ENCODE peak calls at places on chromosomes 16 and 17, in four cellular contexts. One of them, this sample, is unnamed.

GRCh38 chr17:10513284-10514067 is 4.9 kb downstream of the MYH1 start:
- DNase-seq in GM03348: peak
- DNase-seq in cardiac muscle cell: peak
- DNase-seq in WERI-Rb-1: no peak
- DNase-seq in this sample: no peak

GRCh38 chr16:73713301-73713700 is 583.3 kb upstream of the PSMD7 start:
- DNase-seq in GM03348: no peak
- DNase-seq in cardiac muscle cell: no peak
- DNase-seq in WERI-Rb-1: no peak
- DNase-seq in this sample: peak

GRCh38 chr17:74919440-74920305 is 3.4 kb downstream of the USH1G start:
- DNase-seq in GM03348: no peak
- DNase-seq in cardiac muscle cell: peak
- DNase-seq in WERI-Rb-1: no peak
- DNase-seq in this sample: no peak

GRCh38 chr17:40418428-40418706 is 671 bp upstream of the TOP2A start:
- DNase-seq in GM03348: no peak
- DNase-seq in cardiac muscle cell: no peak
- DNase-seq in WERI-Rb-1: no peak
- DNase-seq in this sample: no peak

GRCh38 chr17:48175692-48176450 is 68.3 kb downstream of the SNX11 start:
- DNase-seq in GM03348: peak
- DNase-seq in cardiac muscle cell: peak
- DNase-seq in WERI-Rb-1: no peak
- DNase-seq in this sample: no peak

GRCh38 chr16:70674221-70675014 is 11.4 kb downstream of the MTSS2 start:
- DNase-seq in GM03348: no peak
- DNase-seq in cardiac muscle cell: no peak
- DNase-seq in WERI-Rb-1: no peak
- DNase-seq in this sample: no peak

GRCh38 chr16:29675811-29676643 is 3.0 kb upstream of the QPRT start:
- DNase-seq in GM03348: no peak
- DNase-seq in cardiac muscle cell: peak
- DNase-seq in WERI-Rb-1: no peak
- DNase-seq in this sample: no peak

GRCh38 chr17:69047368-69048263 is 13.1 kb downstream of the ABCA9 start:
- DNase-seq in GM03348: peak
- DNase-seq in cardiac muscle cell: peak
- DNase-seq in WERI-Rb-1: no peak
- DNase-seq in this sample: no peak

GRCh38 chr17:794876-795275 is 12.7 kb downstream of the MRM3 start:
- DNase-seq in GM03348: peak
- DNase-seq in cardiac muscle cell: peak
- DNase-seq in WERI-Rb-1: peak
- DNase-seq in this sample: peak

GRCh38 chr17:64176556-64176955 is 46.6 kb upstream of the ERN1 start:
- DNase-seq in GM03348: no peak
- DNase-seq in cardiac muscle cell: no peak
- DNase-seq in WERI-Rb-1: no peak
- DNase-seq in this sample: no peak

GRCh38 chr16:69319381-69319780 is 8.2 kb downstream of the VPS4A start:
- DNase-seq in GM03348: no peak
- DNase-seq in cardiac muscle cell: no peak
- DNase-seq in WERI-Rb-1: no peak
- DNase-seq in this sample: no peak

GRCh38 chr16:17469011-17469741 is 1.6 kb downstream of the XYLT1 start:
- DNase-seq in GM03348: peak
- DNase-seq in cardiac muscle cell: peak
- DNase-seq in WERI-Rb-1: no peak
- DNase-seq in this sample: no peak

This sample was measured in caudate nucleus.